ENCODE peak calls at places on chromosomes 11 and 22, in five cellular contexts. F, K, R, S and X are unnamed samples.

GRCh38 chr11:130166457-130166784 is 6.8 kb downstream of the ST14 start:
- DNase-seq in F (no peak), K (no peak), R (peak; percentile 44), S (no peak), X (peak; percentile 67)

GRCh38 chr22:46854125-46854870 is 91.8 kb downstream of the TBC1D22A start:
- DNase-seq in F (no peak), K (no peak), R (peak; percentile 47), S (no peak), X (peak; percentile 61)

GRCh38 chr11:36007127-36007824 is 63.4 kb downstream of the LDLRAD3 start:
- DNase-seq in F (no peak), K (no peak), R (no peak), S (no peak), X (peak; percentile 44)

GRCh38 chr11:115256326-115257197 is 247.7 kb downstream of the CADM1 start:
- DNase-seq in F (no peak), K (no peak), R (no peak), S (no peak), X (peak; percentile 47)

GRCh38 chr11:27385245-27385644 is 22.2 kb upstream of the CCDC34 start:
- DNase-seq in F (no peak), K (no peak), R (no peak), S (no peak), X (no peak)

GRCh38 chr22:20324139-20324516 is 4.3 kb upstream of the DGCR6L start:
- DNase-seq in F (no peak), K (no peak), R (peak; percentile 26), S (no peak), X (no peak)

GRCh38 chr11:18844753-18845367 is 53.3 kb upstream of the PTPN5 start:
- DNase-seq in F (no peak), K (no peak), R (peak; percentile 47), S (no peak), X (no peak)

GRCh38 chr11:19868281-19868821 is 155.7 kb downstream of the NAV2 start:
- DNase-seq in F (peak; percentile 73), K (no peak), R (no peak), S (no peak), X (no peak)

GRCh38 chr11:35727140-35727539 is 64.6 kb downstream of the TRIM44 start:
- DNase-seq in F (no peak), K (no peak), R (no peak), S (no peak), X (no peak)

GRCh38 chr22:29871684-29872083 is 11.3 kb upstream of the MTMR3 start:
- DNase-seq in F (peak; percentile 58), K (no peak), R (peak; percentile 14), S (no peak), X (peak; percentile 93)

GRCh38 chr22:43777204-43777671 is 34.9 kb downstream of the EFCAB6 start:
- DNase-seq in F (no peak), K (no peak), R (peak; percentile 1), S (no peak), X (peak; percentile 23)

GRCh38 chr11:20087118-20087521 is 73.2 kb downstream of the DBX1 start:
- DNase-seq in F (no peak), K (no peak), R (no peak), S (no peak), X (no peak)

GRCh38 chr11:44555031-44555800 is 10.2 kb upstream of the CD82 start:
- DNase-seq in F (no peak), K (no peak), R (peak; percentile 50), S (no peak), X (no peak)

GRCh38 chr11:1623716-1624115 is 1.8 kb upstream of the KRTAP5-4 start:
- DNase-seq in F (peak; percentile 31), K (no peak), R (no peak), S (no peak), X (no peak)

GRCh38 chr11:43399983-43400630 is 41.4 kb downstream of the TTC17 start:
- DNase-seq in F (no peak), K (no peak), R (no peak), S (no peak), X (no peak)

GRCh38 chr22:20412474-20413216 is 18.7 kb downstream of the ZNF74 start:
- DNase-seq in F (peak; percentile 6), K (no peak), R (peak; percentile 63), S (no peak), X (no peak)

GRCh38 chr22:39215430-39216142 is 29.2 kb downstream of the PDGFB start:
- DNase-seq in F (no peak), K (no peak), R (peak; percentile 35), S (no peak), X (peak; percentile 27)

GRCh38 chr11:44899959-44900358 is 50.7 kb downstream of the TP53I11 start:
- DNase-seq in F (no peak), K (no peak), R (peak; percentile 62), S (no peak), X (peak; percentile 53)

GRCh38 chr11:13216019-13217006 is 61.3 kb upstream of the BMAL1 start:
- DNase-seq in F (no peak), K (no peak), R (no peak), S (no peak), X (no peak)

DNA sequence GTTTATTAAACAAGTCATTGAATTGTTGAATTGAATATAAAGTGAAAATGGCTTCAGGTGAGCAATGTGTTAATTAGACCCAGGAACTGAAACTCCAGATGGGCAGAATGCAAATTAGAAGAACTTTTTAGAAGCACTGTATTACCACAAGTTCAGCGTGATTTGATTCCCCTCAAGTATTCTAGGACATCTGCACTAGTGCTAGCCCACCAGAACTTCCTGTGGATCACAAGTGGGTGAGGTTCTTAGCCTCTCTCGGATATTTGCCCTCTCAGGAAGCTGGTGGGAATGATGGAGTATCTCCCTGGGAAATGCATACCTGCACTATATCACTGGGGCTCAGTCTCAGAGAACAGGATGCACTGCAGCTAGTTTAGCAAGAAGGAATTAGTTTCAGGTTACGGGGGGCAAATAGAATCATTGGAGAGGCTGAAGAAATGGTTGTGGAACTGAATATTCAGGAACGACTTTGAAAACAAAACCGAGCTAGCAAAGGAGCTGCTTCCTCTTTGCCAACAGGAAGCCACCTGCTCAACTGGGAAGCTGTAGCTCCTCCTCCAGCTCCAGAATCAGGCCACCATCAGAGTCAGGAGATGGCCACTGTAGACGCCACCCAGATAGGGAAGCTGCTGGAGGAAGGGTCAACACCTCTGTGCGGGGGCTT is 74.3 kb downstream of the DHCR7 start:
- DNase-seq in F (no peak), K (no peak), R (no peak), S (no peak), X (no peak)
- H3K27me3 ChIP-seq in F (no peaks in the 10 kb centered on the region), K (no peaks in the 10 kb centered on the region), R (peaks cover 2% of the 10 kb centered on the region), S (peaks cover 29% of the 10 kb centered on the region), X (no peaks in the 10 kb centered on the region)

GRCh38 chr11:95584589-95584988 is 205.0 kb downstream of the FAM76B start:
- DNase-seq in F (no peak), K (no peak), R (peak; percentile 27), S (no peak), X (no peak)
- TF ChIP-seq CTCF in F (no peak), K (no peak), R (peak; percentile 16), S (no peak), X (no peak)

DNA sequence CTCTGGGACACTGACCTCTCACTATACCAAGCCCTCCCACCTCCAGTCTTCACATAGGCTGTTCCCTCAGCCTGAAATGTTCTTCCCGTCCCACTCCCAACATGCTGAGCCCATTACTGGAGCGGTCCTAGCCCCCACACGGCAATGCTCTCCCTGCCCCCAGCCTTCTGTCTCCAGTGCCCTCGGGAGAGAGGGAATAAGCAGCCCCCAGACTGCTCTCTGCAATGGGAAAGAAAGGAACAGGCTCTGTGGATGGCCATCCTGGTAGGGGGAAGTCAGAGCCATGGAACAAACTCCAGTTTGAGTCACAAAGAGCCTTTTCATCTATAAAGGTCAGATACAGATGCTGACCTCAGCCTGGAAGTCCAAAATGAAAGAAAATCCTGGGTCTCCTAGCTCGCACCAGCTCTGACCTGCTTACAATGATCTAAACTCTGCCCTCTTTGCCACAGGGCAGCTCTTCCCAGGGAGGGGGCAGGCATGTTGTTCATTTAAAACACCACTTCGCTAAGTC is 62.6 kb downstream of the FLRT1 start:
- DNase-seq in F (no peak), K (no peak), R (no peak), S (no peak), X (no peak)
- H3K27me3 ChIP-seq in F (no peaks in the 10 kb centered on the region), K (no peaks in the 10 kb centered on the region), R (no peaks in the 10 kb centered on the region), S (no peaks in the 10 kb centered on the region), X (no peaks in the 10 kb centered on the region)

DNA sequence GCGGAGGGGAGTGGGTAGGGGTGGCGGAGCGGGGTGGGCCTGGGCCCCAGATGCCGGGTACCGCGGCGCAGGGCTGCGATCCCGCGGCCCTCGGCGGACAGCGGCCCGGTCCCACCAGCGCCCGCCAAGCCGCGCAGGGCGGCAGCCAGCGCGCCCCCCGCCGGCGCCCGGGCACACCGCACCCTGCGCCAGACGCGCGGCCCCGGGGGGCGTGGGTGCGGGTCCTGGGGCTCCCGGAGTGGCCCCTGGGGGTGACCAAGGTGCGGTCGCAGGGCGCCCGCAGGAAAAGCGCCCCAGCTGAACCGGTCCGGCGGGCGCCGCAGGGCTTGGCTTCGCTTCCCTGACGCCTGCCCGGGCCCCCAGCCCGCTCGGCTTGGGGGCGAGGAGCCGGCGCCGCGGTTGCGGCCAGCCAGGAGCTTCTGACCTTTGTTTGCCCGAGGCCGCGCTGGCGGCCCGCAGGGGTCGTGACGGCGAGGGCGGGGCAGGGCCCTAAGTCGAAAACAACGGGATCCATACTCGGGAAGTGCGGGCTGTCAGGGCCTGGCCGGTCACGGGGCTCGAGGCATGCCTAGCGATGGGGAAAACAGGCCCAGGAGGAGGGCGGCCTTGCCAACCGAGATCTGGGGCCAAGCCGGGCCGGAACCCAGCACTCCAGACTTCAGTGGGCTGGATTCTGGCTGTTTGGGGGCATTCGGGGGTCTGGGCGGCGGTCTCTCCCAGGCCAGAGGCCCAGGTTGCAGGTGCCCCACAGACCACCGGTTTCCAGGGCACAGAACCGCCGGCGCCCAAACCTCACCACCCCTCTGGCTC is 581 bp upstream of the AP5B1 start:
- DNase-seq in F (peak; percentile 60), K (no peak), R (no peak), S (no peak), X (no peak)
- TF ChIP-seq CTCF in F (peak; percentile 41), K (no peak), R (peak; percentile 52), S (peak; percentile 11), X (peak; percentile 46)

DNA sequence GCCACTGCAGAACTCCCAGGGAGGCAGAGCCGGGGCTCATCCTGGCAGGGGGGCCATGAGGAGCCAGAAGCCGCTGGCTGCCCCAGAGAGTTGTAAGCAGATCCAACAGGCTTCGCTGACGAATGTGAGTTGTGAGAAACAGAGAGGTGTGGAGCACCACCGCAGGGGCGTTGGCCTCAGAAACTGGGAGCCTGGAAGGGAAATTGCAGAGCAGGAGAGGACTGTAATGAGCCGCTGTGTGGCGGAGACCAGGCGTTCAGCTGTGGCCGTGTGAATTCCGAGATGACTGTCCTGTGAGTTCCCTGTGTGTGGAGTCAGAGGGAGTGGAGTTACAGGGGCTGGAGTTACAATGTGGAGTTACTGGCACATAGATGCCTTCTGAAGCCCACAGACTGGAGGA is 27.7 kb upstream of the ETS1 start:
- DNase-seq in F (no peak), K (no peak), R (no peak), S (no peak), X (no peak)
- H3K27me3 ChIP-seq in F (no peaks in the 10 kb centered on the region), K (no peaks in the 10 kb centered on the region), R (no peaks in the 10 kb centered on the region), S (no peaks in the 10 kb centered on the region), X (peaks cover 2% of the 10 kb centered on the region)

DNA sequence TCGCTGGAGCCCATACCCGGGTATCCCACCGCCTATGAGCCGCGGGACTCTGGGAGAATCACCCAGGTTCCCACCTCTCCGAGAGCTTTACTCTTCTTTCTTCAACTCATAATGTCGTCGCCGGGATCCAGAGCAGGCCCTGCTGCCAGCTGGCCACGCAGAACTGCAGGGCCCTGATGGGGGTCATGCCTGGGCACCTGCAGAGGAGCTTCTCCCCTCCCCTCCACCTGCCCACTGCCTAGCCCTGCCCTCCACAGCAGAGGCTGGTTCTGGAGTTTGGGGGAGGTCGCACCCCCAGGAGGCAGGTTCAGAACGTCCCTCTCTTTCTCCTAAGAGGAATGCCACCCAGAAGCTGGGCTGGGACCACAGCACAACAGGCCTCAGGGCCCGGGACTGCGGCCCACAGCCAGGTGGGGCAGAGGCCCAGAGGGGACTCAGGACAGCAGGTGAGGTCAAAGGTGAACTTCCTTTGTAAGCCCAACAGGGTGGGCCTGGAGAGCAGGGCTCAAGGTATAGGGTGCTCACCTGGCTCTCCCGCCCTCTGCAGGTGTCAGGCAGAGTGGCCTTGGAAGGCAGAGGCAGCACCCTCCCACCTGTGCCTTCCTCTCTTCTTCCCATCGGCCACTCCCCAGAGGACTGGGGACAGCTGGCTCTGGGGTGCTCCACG is 1.9 kb downstream of the SLC25A45 start:
- DNase-seq in F (no peak), K (no peak), R (no peak), S (no peak), X (no peak)
- TF ChIP-seq CTCF in F (no peak), K (no peak), R (no peak), S (no peak), X (peak; percentile 11)